ENCODE peak calls at places on chromosomes 16 and 17, in seven cellular contexts. M is mesendoderm, B is IMR-90, O is H9, Y is H1, I is mesenchymal stem cell, R is trophoblast cell. V is an unnamed sample.

GRCh38 chr16:57628008-57628781 is at the start of gene ADGRG1:
- DNase-seq in M (peak), B (peak), O (peak), Y (peak), I (peak), R (peak), V (peak)

GRCh38 chr17:3026125-3026855 is 37.1 kb downstream of the OR1D5 start:
- DNase-seq in M (no peak), B (no peak), O (peak), Y (no peak), I (no peak), R (no peak), V (no peak)

GRCh38 chr17:40362696-40363479 is 1.6 kb downstream of the GJD3 start:
- DNase-seq in M (peak), B (peak), O (peak), Y (no peak), I (peak), R (peak), V (peak)

GRCh38 chr16:72125635-72126428 is 32.2 kb downstream of the DHX38 start:
- DNase-seq in M (peak), B (no peak), O (no peak), Y (no peak), I (no peak), R (no peak), V (no peak)

GRCh38 chr16:81446318-81447275 is 2.0 kb downstream of the CMIP start:
- DNase-seq in M (peak), B (peak), O (no peak), Y (no peak), I (peak), R (peak), V (no peak)

GRCh38 chr17:65064452-65065019 is 8.0 kb upstream of the GNA13 start:
- DNase-seq in M (peak), B (peak), O (peak), Y (no peak), I (peak), R (no peak), V (no peak)

GRCh38 chr16:51097729-51098128 is 53.3 kb downstream of the SALL1 start:
- DNase-seq in M (no peak), B (no peak), O (no peak), Y (no peak), I (no peak), R (no peak), V (no peak)

GRCh38 chr16:68400924-68401460 is 47.3 kb downstream of the SMPD3 start:
- DNase-seq in M (no peak), B (no peak), O (no peak), Y (no peak), I (no peak), R (no peak), V (no peak)

GRCh38 chr17:64331366-64331765 is 59.3 kb downstream of the PECAM1 start:
- DNase-seq in M (no peak), B (no peak), O (no peak), Y (no peak), I (no peak), R (no peak), V (no peak)

GRCh38 chr16:8725513-8726178 is 51.2 kb downstream of the ABAT start:
- DNase-seq in M (no peak), B (no peak), O (no peak), Y (no peak), I (no peak), R (no peak), V (no peak)

GRCh38 chr16:11318817-11319216 is 26.4 kb upstream of the RMI2 start:
- DNase-seq in M (no peak), B (no peak), O (no peak), Y (no peak), I (no peak), R (no peak), V (no peak)

GRCh38 chr17:40020146-40020545 is 4.9 kb downstream of the CSF3 start:
- DNase-seq in M (no peak), B (no peak), O (no peak), Y (no peak), I (no peak), R (no peak), V (no peak)

GRCh38 chr16:71499775-71500364 is 10.7 kb upstream of the ZNF19 start:
- DNase-seq in M (peak), B (peak), O (peak), Y (no peak), I (peak), R (peak), V (peak)

GRCh38 chr17:8162997-8163977 is 539 bp upstream of the VAMP2 start:
- DNase-seq in M (peak), B (no peak), O (peak), Y (peak), I (peak), R (peak), V (no peak)

GRCh38 chr17:1104222-1104621 is 75.6 kb downstream of the ABR start:
- DNase-seq in M (no peak), B (no peak), O (no peak), Y (no peak), I (no peak), R (no peak), V (no peak)

GRCh38 chr16:745739-746138 is 4.9 kb upstream of the CIAO3 start:
- DNase-seq in M (peak), B (no peak), O (peak), Y (no peak), I (no peak), R (no peak), V (no peak)

GRCh38 chr17:49401971-49402491 is 12.7 kb downstream of the PHB1 start:
- DNase-seq in M (no peak), B (no peak), O (no peak), Y (no peak), I (no peak), R (no peak), V (no peak)

GRCh38 chr16:4486126-4486893 is 10.1 kb downstream of the HMOX2 start:
- DNase-seq in M (no peak), B (no peak), O (no peak), Y (no peak), I (no peak), R (no peak), V (no peak)

GRCh38 chr17:81844887-81845286 is 10.0 kb upstream of the PPP1R27 start:
- DNase-seq in M (no peak), B (no peak), O (no peak), Y (no peak), I (no peak), R (no peak), V (no peak)

GRCh38 chr17:68103148-68103547 is 67.6 kb downstream of the KPNA2 start:
- DNase-seq in M (no peak), B (no peak), O (no peak), Y (no peak), I (peak), R (no peak), V (no peak)

DNA sequence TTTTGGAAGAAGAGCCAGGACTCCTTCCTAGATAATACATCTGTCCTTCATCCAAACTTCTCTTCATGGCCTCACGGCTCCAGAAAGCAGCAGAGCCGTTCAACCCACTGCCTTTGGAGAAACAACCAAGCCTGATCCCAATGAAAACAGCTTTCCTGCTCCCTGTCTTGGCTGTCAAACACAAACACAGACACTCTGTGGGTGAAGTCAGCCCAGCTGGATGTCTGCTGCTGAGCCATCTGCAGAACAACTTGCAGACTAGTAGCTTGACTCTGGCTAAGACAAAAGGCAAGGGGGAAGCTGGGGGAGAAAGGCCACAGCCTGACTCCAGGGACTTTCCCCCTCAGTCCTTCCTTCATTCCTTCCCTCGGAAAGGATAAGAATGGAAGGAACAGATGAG is 345.1 kb upstream of the PSMD7 start:
- DNase-seq in M (no peak), B (peak), O (no peak), Y (no peak), I (no peak), R (no peak), V (no peak)
- H2BK120ac ChIP-seq in M (no peak), B (no peak), O (no peak), Y (no peak), I (no peak), R (no peak), V (no peak)

GRCh38 chr16:13313351-13313750 is 412.0 kb downstream of the SHISA9 start:
- DNase-seq in M (no peak), B (no peak), O (no peak), Y (no peak), I (no peak), R (no peak), V (no peak)
- H2BK120ac ChIP-seq in M (no peak), B (no peak), O (no peak), Y (no peak), I (no peak), R (no peak), V (no peak)

DNA sequence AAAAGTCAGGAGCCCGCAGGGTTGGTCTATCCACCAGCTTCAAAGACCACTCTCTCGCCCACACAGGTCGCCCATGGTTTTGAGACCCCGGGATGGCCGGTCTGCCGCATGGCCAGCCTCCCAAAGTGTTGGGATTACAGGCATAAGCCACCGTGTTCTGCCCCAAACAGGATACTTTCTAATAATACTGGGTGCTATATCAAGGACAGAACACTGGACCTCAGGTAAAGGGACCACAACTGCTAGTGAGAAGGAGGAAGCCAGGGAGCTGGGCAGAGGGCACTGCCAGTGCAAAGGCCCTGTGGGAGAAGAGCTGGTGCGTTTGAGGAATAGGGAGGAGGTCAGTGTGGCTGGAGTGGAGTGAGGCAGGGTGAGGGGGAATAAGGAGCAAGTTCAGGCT is 34.1 kb downstream of the IL21R start:
- DNase-seq in M (no peak), B (no peak), O (peak), Y (no peak), I (no peak), R (no peak), V (no peak)
- H2BK120ac ChIP-seq in M (no peak), B (no peak), O (no peak), Y (no peak), I (no peak), R (no peak), V (no peak)

DNA sequence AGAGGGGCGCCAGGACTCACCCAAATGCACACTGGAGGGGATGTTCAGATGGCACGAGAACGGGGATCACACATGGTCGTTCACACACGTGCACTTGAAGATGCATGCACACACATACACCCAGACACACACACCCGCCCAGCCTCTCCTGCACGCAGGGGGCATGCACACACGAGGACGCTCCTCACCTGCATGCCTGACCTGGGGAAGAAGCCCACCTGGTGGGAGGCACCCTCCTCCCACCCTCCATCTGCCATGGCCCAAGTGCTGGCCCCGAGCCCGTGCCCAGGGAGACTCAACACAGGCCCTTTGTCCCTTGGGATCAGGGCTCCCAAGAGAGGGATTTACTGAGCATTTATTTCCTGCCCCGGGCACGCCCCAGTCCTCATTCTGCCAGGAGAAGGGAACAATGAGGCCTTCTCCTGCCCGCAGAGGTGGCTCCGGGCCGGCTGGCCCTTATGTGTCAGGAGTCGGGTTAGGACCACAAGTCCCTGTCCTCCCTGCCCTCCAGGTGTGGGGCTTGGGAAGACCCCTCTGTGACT is 2.2 kb upstream of the PRSS21 start:
- DNase-seq in M (no peak), B (no peak), O (no peak), Y (no peak), I (no peak), R (no peak), V (no peak)
- H2BK120ac ChIP-seq in M (no peak), B (no peak), O (no peak), Y (no peak), I (no peak), R (no peak), V (no peak)

GRCh38 chr16:14133907-14134306 is 62.8 kb downstream of the MRTFB start:
- DNase-seq in M (no peak), B (peak), O (no peak), Y (no peak), I (no peak), R (no peak), V (no peak)

GRCh38 chr16:14135704-14136103 is 64.6 kb downstream of the MRTFB start:
- DNase-seq in M (no peak), B (no peak), O (no peak), Y (no peak), I (no peak), R (no peak), V (no peak)

GRCh38 chr16:14129502-14129901 is 58.4 kb downstream of the MRTFB start:
- DNase-seq in M (no peak), B (no peak), O (no peak), Y (no peak), I (no peak), R (no peak), V (no peak)

GRCh38 chr16:14131774-14132695 is 60.9 kb downstream of the MRTFB start:
- DNase-seq in M (no peak), B (peak), O (no peak), Y (no peak), I (peak), R (no peak), V (no peak)

DNA sequence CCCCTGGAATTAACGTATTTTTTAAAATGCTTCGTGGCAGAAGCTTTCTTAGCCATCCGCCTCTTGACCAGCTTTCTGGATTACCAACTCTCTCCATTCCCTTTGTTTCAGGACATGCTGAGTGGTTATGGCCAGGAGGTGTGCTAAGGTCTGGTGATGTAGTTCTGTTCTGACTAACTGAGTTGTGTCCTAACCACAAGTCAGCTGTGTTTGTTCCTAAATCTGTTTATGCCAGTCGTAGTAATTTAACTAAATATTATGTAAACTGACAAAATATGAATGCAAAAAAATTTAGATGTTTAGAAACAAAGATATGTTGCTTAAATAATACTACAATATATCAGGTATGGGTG is 61.6 kb downstream of the MRTFB start:
- DNase-seq in M (no peak), B (peak), O (no peak), Y (no peak), I (peak), R (no peak), V (no peak)
- H2BK120ac ChIP-seq in M (no peak), B (no peak), O (no peak), Y (no peak), I (no peak), R (no peak), V (no peak)

DNA sequence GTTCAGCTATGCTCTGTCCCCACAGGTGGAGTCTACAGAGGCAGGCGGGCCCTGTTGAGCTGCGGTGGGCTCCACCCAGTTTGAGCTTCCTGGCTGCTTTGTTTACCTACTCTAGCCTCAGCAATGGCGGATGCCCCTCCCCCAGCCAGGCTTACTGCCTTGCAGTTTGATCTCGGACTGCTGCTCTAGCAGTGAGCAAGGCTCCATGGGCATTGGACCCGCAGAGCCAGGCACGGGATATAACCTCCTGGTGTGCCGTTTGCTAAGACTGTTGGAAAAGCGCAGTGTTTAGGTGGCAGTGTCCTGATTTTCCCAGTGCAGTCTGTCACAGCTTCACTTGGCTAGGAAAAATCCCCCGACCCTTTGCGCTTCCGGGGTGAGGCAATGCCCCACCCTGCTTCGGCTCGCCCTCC is 89.1 kb downstream of the BCAS3 start:
- DNase-seq in M (no peak), B (no peak), O (peak), Y (no peak), I (no peak), R (no peak), V (no peak)
- H2BK120ac ChIP-seq in M (no peak), B (no peak), O (no peak), Y (no peak), I (no peak), R (no peak), V (no peak)

GRCh38 chr17:70165383-70165782 is 3.9 kb upstream of the KCNJ2 start:
- DNase-seq in M (no peak), B (no peak), O (no peak), Y (no peak), I (no peak), R (no peak), V (no peak)
- H2BK120ac ChIP-seq in M (no peak), B (no peak), O (no peak), Y (no peak), I (no peak), R (no peak), V (no peak)

DNA sequence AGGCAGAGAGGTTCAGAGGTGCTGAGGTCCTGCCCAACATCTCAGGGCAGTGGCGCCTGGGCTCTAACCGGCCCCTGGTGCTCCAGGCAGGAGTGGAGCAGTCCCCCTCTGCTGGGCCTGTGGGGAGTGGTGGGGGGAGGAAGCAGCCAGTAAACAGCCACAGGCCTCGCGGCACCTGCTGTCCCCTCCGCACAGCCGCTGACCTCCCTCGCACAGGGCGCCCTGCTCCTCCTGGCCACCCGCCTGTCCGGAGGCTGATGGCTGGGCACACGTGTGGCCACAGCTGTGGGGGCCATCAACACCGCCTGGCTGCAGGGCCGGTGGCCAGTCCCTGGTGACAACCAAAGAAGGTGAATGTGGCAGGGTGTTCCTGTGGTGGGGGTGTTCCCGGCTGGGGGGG is 36.8 kb upstream of the PABPN1L start:
- DNase-seq in M (no peak), B (no peak), O (no peak), Y (no peak), I (no peak), R (no peak), V (no peak)
- H2BK120ac ChIP-seq in M (no peak), B (no peak), O (no peak), Y (no peak), I (no peak), R (no peak), V (no peak)

DNA sequence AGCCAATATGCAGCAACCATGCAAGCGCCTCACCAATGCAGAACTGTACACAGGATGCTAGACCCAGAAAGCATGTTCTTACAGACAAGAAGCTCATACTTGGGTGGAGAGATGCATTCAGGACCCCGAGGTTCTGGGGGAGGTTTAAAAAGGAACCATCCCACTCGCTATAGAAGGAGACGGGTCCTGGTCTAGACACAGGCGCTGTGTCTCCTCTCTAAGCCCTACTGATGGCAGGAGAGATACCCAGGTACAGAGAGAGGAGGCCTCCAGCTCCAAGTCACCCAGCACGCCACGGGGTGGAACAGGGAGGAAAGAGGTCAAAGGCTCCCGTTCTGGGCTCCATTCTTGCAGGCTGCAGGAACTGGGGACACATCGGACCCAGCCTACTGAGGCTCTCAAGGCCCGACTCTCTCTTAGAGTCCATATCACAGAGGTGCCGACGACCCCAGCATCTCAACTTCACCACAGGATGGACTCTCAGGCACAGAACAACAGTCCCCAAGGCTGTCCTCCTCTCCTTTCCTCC is 28.0 kb downstream of the SRCIN1 start:
- DNase-seq in M (no peak), B (no peak), O (no peak), Y (no peak), I (no peak), R (no peak), V (no peak)
- H2BK120ac ChIP-seq in M (no peak), B (no peak), O (no peak), Y (no peak), I (no peak), R (no peak), V (no peak)

V was measured in neuronal stem cell.